ENCODE peak calls at places on chromosomes 11 and 22, in four cellular contexts. One of them, this sample, is unnamed.

GRCh38 chr11:36056160-36056751 is 112.4 kb downstream of the LDLRAD3 start:
- DNase-seq in GM12878: no peak
- DNase-seq in K562: peak; percentile 65
- DNase-seq in HepG2: no peak
- DNase-seq in this sample: peak; percentile 63

GRCh38 chr11:133072366-133072765 is 459.9 kb downstream of the OPCML start:
- DNase-seq in K562: no peak
- DNase-seq in HepG2: no peak
- DNase-seq in GM12878: no peak
- DNase-seq in this sample: no peak

GRCh38 chr11:63877658-63878241 is 38.8 kb downstream of the MARK2 start:
- DNase-seq in GM12878: no peak
- DNase-seq in HepG2: no peak
- DNase-seq in K562: no peak
- DNase-seq in this sample: no peak

GRCh38 chr11:4699697-4700435 is 2.2 kb upstream of the OR51E2 start:
- DNase-seq in K562: no peak
- DNase-seq in HepG2: no peak
- DNase-seq in GM12878: peak; percentile 45
- DNase-seq in this sample: no peak

GRCh38 chr11:63699906-63700305 is 18.6 kb downstream of the RTN3 start:
- DNase-seq in K562: no peak
- DNase-seq in HepG2: no peak
- DNase-seq in GM12878: no peak
- DNase-seq in this sample: no peak

GRCh38 chr11:3206128-3206921 is 12.3 kb downstream of the MRGPRG start:
- DNase-seq in K562: no peak
- DNase-seq in GM12878: no peak
- DNase-seq in HepG2: no peak
- DNase-seq in this sample: no peak

GRCh38 chr11:2465201-2466068 is 20.6 kb downstream of the KCNQ1 start:
- DNase-seq in K562: no peak
- DNase-seq in GM12878: no peak
- DNase-seq in HepG2: no peak
- DNase-seq in this sample: no peak

GRCh38 chr11:64331569-64332371 is 8.2 kb upstream of the CCDC88B start:
- DNase-seq in HepG2: peak; percentile 69
- DNase-seq in K562: peak; percentile 91
- DNase-seq in GM12878: peak; percentile 80
- DNase-seq in this sample: peak; percentile 59

GRCh38 chr11:31820438-31820818 is 9.3 kb upstream of the PAX6 start:
- DNase-seq in HepG2: no peak
- DNase-seq in GM12878: no peak
- DNase-seq in K562: no peak
- DNase-seq in this sample: no peak

GRCh38 chr11:44596541-44597276 is 31.2 kb downstream of the CD82 start:
- DNase-seq in K562: no peak
- DNase-seq in GM12878: peak; percentile 84
- DNase-seq in HepG2: no peak
- DNase-seq in this sample: no peak

GRCh38 chr11:77147036-77147315 is 18.9 kb downstream of the MYO7A start:
- DNase-seq in HepG2: no peak
- DNase-seq in K562: no peak
- DNase-seq in GM12878: no peak
- DNase-seq in this sample: no peak

GRCh38 chr11:2507945-2508749 is 63.3 kb downstream of the KCNQ1 start:
- DNase-seq in K562: no peak
- DNase-seq in HepG2: no peak
- DNase-seq in GM12878: no peak
- DNase-seq in this sample: no peak

GRCh38 chr11:119205080-119205479 is 1.1 kb upstream of the CBL start:
- DNase-seq in GM12878: no peak
- DNase-seq in HepG2: no peak
- DNase-seq in K562: peak; percentile 28
- DNase-seq in this sample: no peak

GRCh38 chr11:87421422-87421821 is 383.7 kb downstream of the TMEM135 start:
- DNase-seq in HepG2: peak; percentile 67
- DNase-seq in GM12878: peak; percentile 27
- DNase-seq in K562: peak; percentile 82
- DNase-seq in this sample: peak; percentile 71

GRCh38 chr11:33227578-33228261 is 29.5 kb upstream of the HIPK3 start:
- DNase-seq in GM12878: no peak
- DNase-seq in K562: peak; percentile 13
- DNase-seq in HepG2: no peak
- DNase-seq in this sample: no peak

GRCh38 chr11:118870396-118871343 is 13.0 kb upstream of the CXCR5 start:
- DNase-seq in GM12878: peak; percentile 57
- DNase-seq in HepG2: peak; percentile 28
- DNase-seq in K562: no peak
- DNase-seq in this sample: no peak

GRCh38 chr11:62501432-62501891 is 45.1 kb downstream of the AHNAK start:
- DNase-seq in GM12878: no peak
- DNase-seq in HepG2: peak; percentile 72
- DNase-seq in K562: peak; percentile 30
- DNase-seq in this sample: no peak

GRCh38 chr11:76577199-76577920 is 93.2 kb downstream of the LRRC32 start:
- DNase-seq in K562: no peak
- DNase-seq in GM12878: no peak
- DNase-seq in HepG2: no peak
- DNase-seq in this sample: no peak

GRCh38 chr11:83424376-83425136 is 138.4 kb upstream of the CCDC90B start:
- DNase-seq in K562: no peak
- DNase-seq in GM12878: no peak
- DNase-seq in HepG2: no peak
- DNase-seq in this sample: no peak

GRCh38 chr11:22304337-22304961 is 33.7 kb upstream of the SLC17A6 start:
- DNase-seq in K562: peak; percentile 32
- DNase-seq in HepG2: peak; percentile 12
- DNase-seq in GM12878: no peak
- DNase-seq in this sample: peak; percentile 9

GRCh38 chr22:45450931-45451651 is 37.6 kb downstream of the RIBC2 start:
- DNase-seq in HepG2: no peak
- DNase-seq in GM12878: no peak
- DNase-seq in K562: no peak
- DNase-seq in this sample: no peak

GRCh38 chr22:45631140-45631539 is 40.5 kb upstream of the ATXN10 start:
- DNase-seq in GM12878: no peak
- DNase-seq in K562: no peak
- DNase-seq in HepG2: no peak
- DNase-seq in this sample: no peak

GRCh38 chr11:69297926-69298777 is 4.2 kb downstream of the MYEOV start:
- DNase-seq in K562: peak; percentile 83
- DNase-seq in HepG2: peak; percentile 78
- DNase-seq in GM12878: peak; percentile 91
- DNase-seq in this sample: no peak

GRCh38 chr11:86620796-86621575 is 51.4 kb downstream of the ME3 start:
- DNase-seq in K562: no peak
- DNase-seq in GM12878: no peak
- DNase-seq in HepG2: no peak
- DNase-seq in this sample: no peak

GRCh38 chr22:31229402-31230140 is 17.5 kb downstream of the LIMK2 start:
- DNase-seq in GM12878: no peak
- DNase-seq in K562: peak; percentile 32
- DNase-seq in HepG2: no peak
- DNase-seq in this sample: no peak

GRCh38 chr22:25806579-25806978 is 64.6 kb downstream of the MYO18B start:
- DNase-seq in HepG2: no peak
- DNase-seq in GM12878: no peak
- DNase-seq in K562: no peak
- DNase-seq in this sample: no peak

GRCh38 chr11:130849215-130849568 is 67.1 kb downstream of the SNX19 start:
- DNase-seq in HepG2: no peak
- DNase-seq in K562: no peak
- DNase-seq in GM12878: no peak
- DNase-seq in this sample: no peak

GRCh38 chr11:116782728-116783127 is 5.1 kb downstream of the ZPR1 start:
- DNase-seq in K562: no peak
- DNase-seq in HepG2: no peak
- DNase-seq in GM12878: no peak
- DNase-seq in this sample: no peak

GRCh38 chr11:118434123-118434552 is 2.2 kb upstream of the KMT2A start:
- DNase-seq in K562: no peak
- DNase-seq in GM12878: no peak
- DNase-seq in HepG2: peak; percentile 32
- DNase-seq in this sample: no peak

GRCh38 chr11:61173456-61173855 is 12.2 kb upstream of the VPS37C start:
- DNase-seq in HepG2: peak; percentile 41
- DNase-seq in K562: peak; percentile 57
- DNase-seq in GM12878: no peak
- DNase-seq in this sample: no peak

GRCh38 chr22:27627444-27627833 is 174.1 kb downstream of the MN1 start:
- DNase-seq in GM12878: no peak
- DNase-seq in K562: peak; percentile 51
- DNase-seq in HepG2: peak; percentile 87
- DNase-seq in this sample: peak; percentile 45

GRCh38 chr11:104653011-104653806 is 245.1 kb downstream of the CASP12 start:
- DNase-seq in K562: no peak
- DNase-seq in HepG2: no peak
- DNase-seq in GM12878: no peak
- DNase-seq in this sample: no peak

DNA sequence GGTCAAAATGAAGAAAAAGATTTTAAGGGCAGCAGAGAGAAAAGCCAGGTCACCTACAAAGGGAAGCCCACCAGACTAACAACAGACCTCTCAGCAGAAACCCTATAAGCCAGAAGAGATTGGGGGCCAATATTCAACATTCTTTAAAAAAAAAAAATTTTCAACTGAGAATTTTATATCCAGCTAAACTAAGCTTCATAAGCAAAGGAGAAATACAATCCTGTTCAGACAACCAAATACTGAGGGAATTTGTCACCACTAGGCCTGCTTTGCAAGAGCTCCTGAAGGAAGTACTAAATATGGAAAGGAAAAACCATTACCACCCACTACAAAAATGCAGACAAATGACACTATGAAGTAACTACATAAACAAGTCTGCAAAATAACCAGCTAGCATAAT is 13.1 kb downstream of the PATE4 start:
- DNase-seq in GM12878: no peak
- DNase-seq in K562: no peak
- DNase-seq in HepG2: no peak
- DNase-seq in this sample: no peak
- TF ChIP-seq FOXK2 in GM12878: no peak
- TF ChIP-seq FOXK2 in K562: no peak
- TF ChIP-seq FOXK2 in HepG2: no peak
- TF ChIP-seq FOXK2 in this sample: no peak

DNA sequence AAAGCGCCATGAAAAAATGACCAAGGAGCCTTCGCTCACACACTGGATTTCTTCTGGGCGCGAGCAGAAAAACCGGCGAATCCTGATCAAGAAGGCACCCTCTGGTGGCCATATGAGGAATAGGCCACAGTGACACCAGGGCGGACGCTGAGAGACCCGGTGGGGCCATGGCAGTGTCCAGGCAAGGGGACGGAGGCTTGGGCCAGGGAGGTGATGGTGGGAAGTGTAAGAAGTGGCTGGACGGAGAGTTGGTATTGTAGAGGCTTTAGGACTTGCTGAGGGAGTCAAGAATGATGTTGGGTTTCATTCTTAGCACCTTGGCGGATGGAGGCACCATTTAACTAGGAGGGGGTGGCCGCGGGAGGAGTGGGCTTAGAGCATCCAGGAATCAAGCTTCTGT is 16.9 kb upstream of the RAC2 start:
- DNase-seq in HepG2: peak; percentile 25
- DNase-seq in K562: peak; percentile 73
- DNase-seq in GM12878: no peak
- DNase-seq in this sample: peak; percentile 84
- TF ChIP-seq FOXK2 in HepG2: no peak
- TF ChIP-seq FOXK2 in K562: no peak
- TF ChIP-seq FOXK2 in GM12878: no peak
- TF ChIP-seq FOXK2 in this sample: no peak

GRCh38 chr22:32699686-32700085 is 101.8 kb upstream of the TIMP3 start:
- DNase-seq in K562: no peak
- DNase-seq in GM12878: no peak
- DNase-seq in HepG2: no peak
- DNase-seq in this sample: no peak

GRCh38 chr22:32700186-32700882 is 101.2 kb upstream of the TIMP3 start:
- DNase-seq in K562: no peak
- DNase-seq in GM12878: no peak
- DNase-seq in HepG2: peak; percentile 44
- DNase-seq in this sample: no peak

GRCh38 chr22:32701021-32701420 is 100.5 kb upstream of the TIMP3 start:
- DNase-seq in K562: no peak
- DNase-seq in GM12878: no peak
- DNase-seq in HepG2: no peak
- DNase-seq in this sample: no peak

GRCh38 chr22:32697331-32697995 is 104.0 kb upstream of the TIMP3 start:
- DNase-seq in K562: no peak
- DNase-seq in HepG2: peak; percentile 88
- DNase-seq in GM12878: no peak
- DNase-seq in this sample: no peak

DNA sequence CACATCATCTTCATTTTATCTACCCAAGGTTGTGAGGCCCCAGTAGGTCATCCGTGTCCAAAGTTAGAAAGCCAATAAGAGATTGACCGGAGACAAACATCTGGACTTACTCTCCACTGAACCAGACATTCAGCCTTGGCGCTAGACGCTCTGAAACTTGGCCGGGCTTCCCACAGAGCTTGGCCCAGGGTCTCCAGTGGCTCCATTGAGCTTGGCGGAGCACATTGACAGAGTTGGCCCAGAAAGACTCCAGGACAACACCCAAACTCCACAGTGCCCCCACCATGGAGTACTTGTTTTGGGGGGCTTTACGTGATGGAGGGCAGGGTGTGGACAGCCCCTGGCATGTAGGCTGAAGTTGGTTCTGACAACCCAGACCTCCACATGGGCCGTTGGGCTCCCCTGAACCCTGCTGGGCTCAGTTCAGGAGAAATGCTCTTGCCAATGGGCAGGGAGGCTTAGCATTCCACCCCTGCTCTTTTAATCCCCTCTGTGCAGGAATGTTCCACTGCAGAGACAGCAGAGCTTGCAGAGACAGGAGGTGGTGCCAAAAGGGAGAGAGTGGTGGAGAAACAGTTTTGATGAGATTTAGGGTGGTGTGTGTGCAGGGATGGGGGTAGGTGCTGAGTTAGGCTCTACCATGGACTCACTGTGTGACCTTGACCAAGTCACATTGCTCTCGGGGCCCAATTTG is 102.4 kb upstream of the TIMP3 start:
- DNase-seq in K562: no peak
- DNase-seq in HepG2: no peak
- DNase-seq in GM12878: no peak
- DNase-seq in this sample: no peak
- TF ChIP-seq FOXK2 in K562: no peak
- TF ChIP-seq FOXK2 in HepG2: no peak
- TF ChIP-seq FOXK2 in GM12878: no peak
- TF ChIP-seq FOXK2 in this sample: no peak

GRCh38 chr11:71282581-71283351 is 30.4 kb upstream of the SHANK2 start:
- DNase-seq in HepG2: peak; percentile 84
- DNase-seq in K562: no peak
- DNase-seq in GM12878: no peak
- DNase-seq in this sample: no peak

GRCh38 chr11:71281901-71282300 is 29.5 kb upstream of the SHANK2 start:
- DNase-seq in GM12878: no peak
- DNase-seq in K562: no peak
- DNase-seq in HepG2: no peak
- DNase-seq in this sample: no peak

GRCh38 chr11:71285111-71285510 is 32.7 kb upstream of the SHANK2 start:
- DNase-seq in HepG2: no peak
- DNase-seq in GM12878: no peak
- DNase-seq in K562: no peak
- DNase-seq in this sample: no peak

GRCh38 chr11:71284525-71285092 is 32.2 kb upstream of the SHANK2 start:
- DNase-seq in GM12878: no peak
- DNase-seq in K562: peak; percentile 7
- DNase-seq in HepG2: peak; percentile 34
- DNase-seq in this sample: no peak

GRCh38 chr11:71283960-71284359 is 31.6 kb upstream of the SHANK2 start:
- DNase-seq in HepG2: peak; percentile 62
- DNase-seq in K562: no peak
- DNase-seq in GM12878: no peak
- DNase-seq in this sample: no peak
- TF ChIP-seq FOXK2 in HepG2: no peak
- TF ChIP-seq FOXK2 in K562: no peak
- TF ChIP-seq FOXK2 in GM12878: no peak
- TF ChIP-seq FOXK2 in this sample: no peak

This sample was measured in HEK293T.